ENCODE peak calls at places on chromosomes 12 and 14, in ten cellular contexts. N, K, C, E, Q, W, L, I, Y and H are unnamed samples.

GRCh38 chr12:52148541-52149181 is 43.2 kb downstream of the KRT80 start:
- DNase-seq in L (no peak), N (no peak), Q (no peak), I (no peak), W (no peak), Y (no peak), K (no peak), E (no peak), C (no peak), H (no peak)

GRCh38 chr14:101444116-101444515 is 117.2 kb upstream of the DIO3 start:
- DNase-seq in C (no peak), I (peak), K (no peak), E (peak), N (no peak), Y (no peak), W (no peak), L (no peak), Q (no peak), H (no peak)

GRCh38 chr12:96471368-96472040 is 17.9 kb upstream of the CFAP54 start:
- DNase-seq in Q (no peak), E (peak), I (peak), K (no peak), N (no peak), Y (no peak), L (no peak), W (no peak), C (no peak), H (no peak)

GRCh38 chr12:113189361-113189760 is 3.8 kb downstream of the RITA1 start:
- DNase-seq in W (no peak), L (no peak), Q (no peak), C (no peak), Y (no peak), E (no peak), K (no peak), I (no peak), N (no peak), H (no peak)

GRCh38 chr12:116318738-116319050 is 41.2 kb upstream of the MED13L start:
- DNase-seq in W (no peak), I (no peak), E (no peak), Y (no peak), K (no peak), N (no peak), L (no peak), C (no peak), Q (no peak), H (no peak)

GRCh38 chr14:90846511-90846910 is 30.3 kb upstream of the TTC7B start:
- DNase-seq in Y (no peak), Q (no peak), I (no peak), L (no peak), K (no peak), C (no peak), W (no peak), E (peak), N (no peak), H (no peak)

GRCh38 chr12:49094104-49094948 is at the start of gene DHH:
- DNase-seq in W (no peak), Y (no peak), C (no peak), L (peak), I (no peak), Q (no peak), N (peak), K (no peak), E (no peak), H (no peak)

GRCh38 chr14:53032161-53032803 is 81.4 kb upstream of the FERMT2 start:
- DNase-seq in Y (no peak), C (peak), N (no peak), K (peak), W (no peak), L (no peak), Q (no peak), I (no peak), E (peak), H (no peak)

GRCh38 chr12:123971449-123971769 is 1.2 kb downstream of the CCDC92 start:
- DNase-seq in W (no peak), L (no peak), Y (no peak), E (no peak), I (no peak), K (no peak), N (no peak), C (no peak), Q (no peak), H (no peak)

GRCh38 chr12:109153711-109154434 is 37.5 kb downstream of the ACACB start:
- DNase-seq in Q (no peak), I (no peak), L (peak), E (peak), K (no peak), C (no peak), W (no peak), N (no peak), Y (peak), H (no peak)

GRCh38 chr12:26730546-26731085 is 102.4 kb downstream of the ITPR2 start:
- DNase-seq in I (no peak), N (no peak), Q (no peak), E (no peak), W (no peak), K (no peak), Y (no peak), C (no peak), L (no peak), H (no peak)

GRCh38 chr14:105894125-105894977 is 368.0 kb downstream of the TMEM121 start:
- DNase-seq in W (no peak), C (no peak), Q (no peak), K (no peak), I (no peak), N (peak), E (no peak), L (peak), Y (peak), H (no peak)

GRCh38 chr14:75981426-75981825 is 369 bp downstream of the TGFB3 start:
- DNase-seq in W (no peak), I (no peak), C (no peak), L (no peak), E (no peak), K (no peak), Y (no peak), Q (no peak), N (peak), H (no peak)